ENCODE peak calls at places on chromosomes 13 and 19, in nine cellular contexts. One of them, this sample, is unnamed.

GRCh38 chr13:23074054-23074805 is 106.5 kb upstream of the SGCG start:
- DNase-seq in H1: no peak
- DNase-seq in upper lobe of right lung: no peak
- DNase-seq in lower leg skin: no peak
- DNase-seq in tibial artery: no peak
- DNase-seq in fibroblast of lung: no peak
- DNase-seq in BE2C: no peak
- DNase-seq in sigmoid colon: no peak
- DNase-seq in astrocyte of the spinal cord: no peak
- DNase-seq in this sample: no peak

GRCh38 chr13:47310376-47310775 is 413.5 kb upstream of the HTR2A start:
- DNase-seq in tibial artery: no peak
- DNase-seq in sigmoid colon: no peak
- DNase-seq in H1: no peak
- DNase-seq in astrocyte of the spinal cord: no peak
- DNase-seq in upper lobe of right lung: no peak
- DNase-seq in BE2C: peak; percentile 92
- DNase-seq in fibroblast of lung: no peak
- DNase-seq in lower leg skin: no peak
- DNase-seq in this sample: no peak

GRCh38 chr13:51737609-51738008 is 66.4 kb downstream of the DHRS12 start:
- DNase-seq in H1: no peak
- DNase-seq in tibial artery: no peak
- DNase-seq in astrocyte of the spinal cord: no peak
- DNase-seq in fibroblast of lung: no peak
- DNase-seq in BE2C: no peak
- DNase-seq in sigmoid colon: no peak
- DNase-seq in lower leg skin: no peak
- DNase-seq in upper lobe of right lung: no peak
- DNase-seq in this sample: no peak

GRCh38 chr19:17394891-17395415 is 957 bp upstream of the CCDC194 start:
- DNase-seq in lower leg skin: no peak
- DNase-seq in upper lobe of right lung: peak; percentile 78
- DNase-seq in sigmoid colon: no peak
- DNase-seq in fibroblast of lung: peak; percentile 52
- DNase-seq in astrocyte of the spinal cord: peak; percentile 36
- DNase-seq in H1: peak; percentile 86
- DNase-seq in BE2C: peak; percentile 71
- DNase-seq in tibial artery: no peak
- DNase-seq in this sample: peak; percentile 29

GRCh38 chr13:95704510-95704909 is 27.6 kb downstream of the DNAJC3 start:
- DNase-seq in sigmoid colon: no peak
- DNase-seq in upper lobe of right lung: no peak
- DNase-seq in H1: no peak
- DNase-seq in astrocyte of the spinal cord: no peak
- DNase-seq in lower leg skin: no peak
- DNase-seq in fibroblast of lung: no peak
- DNase-seq in tibial artery: no peak
- DNase-seq in BE2C: peak; percentile 51
- DNase-seq in this sample: no peak

GRCh38 chr19:28039677-28040381 is 1173.1 kb downstream of the UQCRFS1 start:
- DNase-seq in fibroblast of lung: peak; percentile 20
- DNase-seq in lower leg skin: peak; percentile 71
- DNase-seq in tibial artery: no peak
- DNase-seq in astrocyte of the spinal cord: no peak
- DNase-seq in H1: no peak
- DNase-seq in sigmoid colon: no peak
- DNase-seq in BE2C: no peak
- DNase-seq in upper lobe of right lung: no peak
- DNase-seq in this sample: no peak

GRCh38 chr13:97136418-97136817 is 85.7 kb upstream of the MBNL2 start:
- DNase-seq in astrocyte of the spinal cord: no peak
- DNase-seq in fibroblast of lung: no peak
- DNase-seq in tibial artery: no peak
- DNase-seq in BE2C: no peak
- DNase-seq in upper lobe of right lung: no peak
- DNase-seq in H1: no peak
- DNase-seq in lower leg skin: no peak
- DNase-seq in sigmoid colon: no peak
- DNase-seq in this sample: no peak

GRCh38 chr19:42246143-42246868 is 3.9 kb upstream of the GSK3A start:
- DNase-seq in fibroblast of lung: peak; percentile 81
- DNase-seq in astrocyte of the spinal cord: peak; percentile 83
- DNase-seq in tibial artery: peak; percentile 91
- DNase-seq in lower leg skin: peak; percentile 95
- DNase-seq in upper lobe of right lung: peak; percentile 76
- DNase-seq in sigmoid colon: peak; percentile 95
- DNase-seq in H1: no peak
- DNase-seq in BE2C: peak; percentile 83
- DNase-seq in this sample: peak; percentile 64

GRCh38 chr13:40271931-40272775 is 394.3 kb downstream of the FOXO1 start:
- DNase-seq in BE2C: no peak
- DNase-seq in upper lobe of right lung: no peak
- DNase-seq in H1: no peak
- DNase-seq in fibroblast of lung: peak; percentile 93
- DNase-seq in lower leg skin: peak; percentile 94
- DNase-seq in tibial artery: peak; percentile 92
- DNase-seq in sigmoid colon: peak; percentile 93
- DNase-seq in astrocyte of the spinal cord: peak; percentile 92
- DNase-seq in this sample: peak; percentile 75

GRCh38 chr13:95156208-95156607 is 145.0 kb downstream of the ABCC4 start:
- DNase-seq in upper lobe of right lung: no peak
- DNase-seq in lower leg skin: no peak
- DNase-seq in fibroblast of lung: peak; percentile 16
- DNase-seq in H1: no peak
- DNase-seq in tibial artery: no peak
- DNase-seq in sigmoid colon: no peak
- DNase-seq in BE2C: no peak
- DNase-seq in astrocyte of the spinal cord: peak; percentile 59
- DNase-seq in this sample: peak; percentile 43

GRCh38 chr19:42376177-42376555 is 13.9 kb downstream of the CNFN start:
- DNase-seq in sigmoid colon: no peak
- DNase-seq in tibial artery: no peak
- DNase-seq in BE2C: no peak
- DNase-seq in fibroblast of lung: no peak
- DNase-seq in lower leg skin: no peak
- DNase-seq in astrocyte of the spinal cord: no peak
- DNase-seq in upper lobe of right lung: no peak
- DNase-seq in H1: no peak
- DNase-seq in this sample: no peak

DNA sequence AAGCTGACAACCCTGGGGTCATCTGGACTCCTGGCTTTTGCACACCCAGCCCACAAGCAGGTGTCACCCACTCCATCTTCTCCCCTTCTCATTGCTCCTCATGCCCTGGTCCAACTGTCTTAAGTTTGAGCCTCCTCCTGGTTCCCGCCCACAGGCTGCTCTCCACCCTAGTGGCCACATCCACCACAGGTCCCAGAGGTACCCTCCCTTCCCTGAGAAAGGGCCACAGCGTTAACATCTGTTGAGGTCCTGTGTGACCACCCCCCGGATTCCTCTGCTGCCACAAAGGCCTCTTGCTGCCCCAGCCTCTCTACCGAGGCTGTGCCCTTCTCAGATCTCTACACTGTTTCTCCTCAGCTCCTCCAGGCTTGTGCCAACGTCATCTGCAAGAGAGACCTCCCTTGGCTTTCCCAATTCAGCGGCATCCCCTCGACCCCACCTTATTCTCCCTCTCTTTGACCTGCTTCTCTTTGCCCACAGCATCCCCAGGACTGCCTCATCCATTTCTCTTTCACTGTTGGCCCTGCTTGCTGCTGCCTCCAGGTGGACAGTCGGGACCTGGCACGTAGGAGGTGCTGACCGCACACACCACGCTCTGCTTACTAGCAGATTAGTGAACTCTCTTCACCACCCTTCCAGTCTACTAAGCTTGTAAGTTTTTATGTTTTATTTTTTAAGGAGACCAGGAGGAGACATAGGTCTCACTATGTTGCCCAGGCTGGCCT is 33.3 kb downstream of the SUGP2 start:
- DNase-seq in upper lobe of right lung: no peak
- DNase-seq in lower leg skin: no peak
- DNase-seq in tibial artery: no peak
- DNase-seq in astrocyte of the spinal cord: no peak
- DNase-seq in H1: no peak
- DNase-seq in sigmoid colon: no peak
- DNase-seq in BE2C: no peak
- DNase-seq in fibroblast of lung: no peak
- DNase-seq in this sample: no peak
- TF ChIP-seq CTCF in upper lobe of right lung: no peak
- TF ChIP-seq CTCF in lower leg skin: no peak
- TF ChIP-seq CTCF in tibial artery: no peak
- TF ChIP-seq CTCF in astrocyte of the spinal cord: peak; percentile 46
- TF ChIP-seq CTCF in H1: peak; percentile 68
- TF ChIP-seq CTCF in sigmoid colon: no peak
- TF ChIP-seq CTCF in BE2C: peak; percentile 38
- TF ChIP-seq CTCF in fibroblast of lung: no peak
- TF ChIP-seq CTCF in this sample: peak; percentile 42

DNA sequence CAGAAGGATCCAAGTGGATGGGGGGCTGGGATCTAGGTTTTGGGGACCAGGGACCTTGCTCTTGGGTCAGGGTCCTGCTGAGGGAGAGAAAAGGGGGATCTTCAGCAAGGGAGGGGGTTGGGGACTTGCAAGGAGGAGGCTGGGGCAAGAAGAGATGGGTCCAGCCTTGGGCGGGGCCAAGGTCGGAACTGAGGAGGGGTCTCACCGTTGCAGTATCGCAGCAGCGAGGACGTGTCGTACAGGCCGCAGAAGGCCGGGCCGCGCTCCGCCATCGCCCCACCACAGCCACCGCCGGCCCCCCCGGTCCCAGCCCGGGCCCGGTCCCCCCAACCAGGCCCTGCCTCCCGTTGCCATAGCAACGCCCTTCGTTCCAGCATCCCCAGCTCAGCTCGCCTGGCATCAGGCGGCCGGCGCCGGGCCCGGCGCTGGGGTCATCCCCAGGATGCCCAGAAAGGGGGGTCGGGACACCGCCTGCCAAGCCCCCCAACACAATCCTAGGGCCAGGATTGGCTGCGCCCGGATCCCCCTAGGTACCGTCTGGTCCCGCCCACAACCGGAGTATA is 6.0 kb upstream of the EML2 start:
- DNase-seq in fibroblast of lung: no peak
- DNase-seq in upper lobe of right lung: peak; percentile 65
- DNase-seq in lower leg skin: no peak
- DNase-seq in BE2C: no peak
- DNase-seq in tibial artery: no peak
- DNase-seq in H1: no peak
- DNase-seq in sigmoid colon: peak; percentile 67
- DNase-seq in astrocyte of the spinal cord: no peak
- DNase-seq in this sample: no peak
- H3K4me3 ChIP-seq in fibroblast of lung: no peak overlapping the region
- H3K4me3 ChIP-seq in upper lobe of right lung: peak overlapping the region; percentile 40
- H3K4me3 ChIP-seq in lower leg skin: no peak overlapping the region
- H3K4me3 ChIP-seq in BE2C: peak overlapping the region; percentile 59
- H3K4me3 ChIP-seq in tibial artery: peak overlapping the region; percentile 28
- H3K4me3 ChIP-seq in H1: peak overlapping the region; percentile 60
- H3K4me3 ChIP-seq in sigmoid colon: peak overlapping the region; percentile 28
- H3K4me3 ChIP-seq in astrocyte of the spinal cord: peak overlapping the region; percentile 47
- H3K4me3 ChIP-seq in this sample: no peak overlapping the region

GRCh38 chr13:103803349-103803748 is 737.1 kb upstream of the SLC10A2 start:
- DNase-seq in tibial artery: no peak
- DNase-seq in BE2C: peak; percentile 33
- DNase-seq in upper lobe of right lung: no peak
- DNase-seq in fibroblast of lung: no peak
- DNase-seq in lower leg skin: no peak
- DNase-seq in H1: no peak
- DNase-seq in sigmoid colon: no peak
- DNase-seq in astrocyte of the spinal cord: no peak
- DNase-seq in this sample: no peak

GRCh38 chr13:103795892-103796478 is 729.8 kb upstream of the SLC10A2 start:
- DNase-seq in H1: no peak
- DNase-seq in BE2C: no peak
- DNase-seq in astrocyte of the spinal cord: no peak
- DNase-seq in fibroblast of lung: no peak
- DNase-seq in sigmoid colon: no peak
- DNase-seq in lower leg skin: no peak
- DNase-seq in tibial artery: no peak
- DNase-seq in upper lobe of right lung: no peak
- DNase-seq in this sample: no peak

GRCh38 chr13:103794526-103794925 is 728.3 kb upstream of the SLC10A2 start:
- DNase-seq in fibroblast of lung: no peak
- DNase-seq in BE2C: no peak
- DNase-seq in sigmoid colon: no peak
- DNase-seq in astrocyte of the spinal cord: no peak
- DNase-seq in upper lobe of right lung: no peak
- DNase-seq in H1: no peak
- DNase-seq in tibial artery: no peak
- DNase-seq in lower leg skin: no peak
- DNase-seq in this sample: no peak

GRCh38 chr13:103799028-103799427 is 732.8 kb upstream of the SLC10A2 start:
- DNase-seq in fibroblast of lung: no peak
- DNase-seq in tibial artery: no peak
- DNase-seq in lower leg skin: no peak
- DNase-seq in BE2C: no peak
- DNase-seq in upper lobe of right lung: no peak
- DNase-seq in sigmoid colon: no peak
- DNase-seq in H1: no peak
- DNase-seq in astrocyte of the spinal cord: no peak
- DNase-seq in this sample: no peak
- TF ChIP-seq CTCF in fibroblast of lung: no peak
- TF ChIP-seq CTCF in tibial artery: no peak
- TF ChIP-seq CTCF in lower leg skin: no peak
- TF ChIP-seq CTCF in BE2C: peak; percentile 10
- TF ChIP-seq CTCF in upper lobe of right lung: no peak
- TF ChIP-seq CTCF in sigmoid colon: no peak
- TF ChIP-seq CTCF in H1: no peak
- TF ChIP-seq CTCF in astrocyte of the spinal cord: no peak
- TF ChIP-seq CTCF in this sample: no peak

GRCh38 chr19:31314849-31315620 is 34.2 kb downstream of the TSHZ3 start:
- DNase-seq in lower leg skin: no peak
- DNase-seq in upper lobe of right lung: no peak
- DNase-seq in H1: no peak
- DNase-seq in astrocyte of the spinal cord: no peak
- DNase-seq in BE2C: peak; percentile 54
- DNase-seq in sigmoid colon: peak; percentile 65
- DNase-seq in fibroblast of lung: no peak
- DNase-seq in tibial artery: no peak
- DNase-seq in this sample: no peak

GRCh38 chr19:31315621-31316011 is 33.6 kb downstream of the TSHZ3 start:
- DNase-seq in tibial artery: no peak
- DNase-seq in BE2C: no peak
- DNase-seq in astrocyte of the spinal cord: no peak
- DNase-seq in upper lobe of right lung: no peak
- DNase-seq in sigmoid colon: no peak
- DNase-seq in lower leg skin: no peak
- DNase-seq in H1: no peak
- DNase-seq in fibroblast of lung: no peak
- DNase-seq in this sample: no peak

GRCh38 chr19:31317542-31317941 is 31.7 kb downstream of the TSHZ3 start:
- DNase-seq in BE2C: no peak
- DNase-seq in sigmoid colon: peak; percentile 37
- DNase-seq in H1: no peak
- DNase-seq in tibial artery: no peak
- DNase-seq in lower leg skin: no peak
- DNase-seq in fibroblast of lung: no peak
- DNase-seq in astrocyte of the spinal cord: no peak
- DNase-seq in upper lobe of right lung: no peak
- DNase-seq in this sample: no peak

GRCh38 chr19:31317098-31317497 is 32.1 kb downstream of the TSHZ3 start:
- DNase-seq in lower leg skin: no peak
- DNase-seq in tibial artery: no peak
- DNase-seq in BE2C: no peak
- DNase-seq in upper lobe of right lung: no peak
- DNase-seq in fibroblast of lung: no peak
- DNase-seq in astrocyte of the spinal cord: no peak
- DNase-seq in sigmoid colon: peak; percentile 53
- DNase-seq in H1: no peak
- DNase-seq in this sample: no peak

GRCh38 chr19:31316201-31316951 is 32.9 kb downstream of the TSHZ3 start:
- DNase-seq in astrocyte of the spinal cord: peak; percentile 60
- DNase-seq in BE2C: no peak
- DNase-seq in H1: no peak
- DNase-seq in fibroblast of lung: peak; percentile 57
- DNase-seq in sigmoid colon: peak; percentile 77
- DNase-seq in tibial artery: no peak
- DNase-seq in upper lobe of right lung: no peak
- DNase-seq in lower leg skin: no peak
- DNase-seq in this sample: no peak
- H3K4me3 ChIP-seq in astrocyte of the spinal cord: no peak overlapping the region
- H3K4me3 ChIP-seq in BE2C: peak overlapping the region; percentile 24
- H3K4me3 ChIP-seq in H1: peak overlapping the region; percentile 9
- H3K4me3 ChIP-seq in fibroblast of lung: no peak overlapping the region
- H3K4me3 ChIP-seq in sigmoid colon: no peak overlapping the region
- H3K4me3 ChIP-seq in tibial artery: no peak overlapping the region
- H3K4me3 ChIP-seq in upper lobe of right lung: no peak overlapping the region
- H3K4me3 ChIP-seq in lower leg skin: no peak overlapping the region
- H3K4me3 ChIP-seq in this sample: no peak overlapping the region

This sample was measured in bronchial epithelial cell.